ENCODE peak calls at places on chromosomes 16 and 17, in seven cellular contexts. X, B, T, Q, U, W and V are unnamed samples.

GRCh38 chr17:40345161-40346034 is 19.1 kb downstream of the GJD3 start:
- DNase-seq in T (no peak), X (peak), Q (peak), U (peak), W (peak), B (peak), V (peak)

GRCh38 chr17:64635647-64636305 is 26.3 kb downstream of the SMURF2 start:
- DNase-seq in W (no peak), U (no peak), B (peak), T (no peak), X (peak), Q (no peak), V (no peak)

GRCh38 chr17:42096360-42097111 is 1.7 kb downstream of the ZNF385C start:
- DNase-seq in B (no peak), X (no peak), U (no peak), Q (no peak), W (no peak), T (no peak), V (no peak)

GRCh38 chr16:79466111-79466510 is 134.4 kb downstream of the MAF start:
- DNase-seq in B (no peak), X (no peak), Q (no peak), T (no peak), U (no peak), W (no peak), V (no peak)

GRCh38 chr17:1315891-1316403 is 36.5 kb downstream of the TRARG1 start:
- DNase-seq in T (no peak), B (no peak), U (no peak), W (no peak), X (no peak), Q (no peak), V (no peak)

GRCh38 chr17:4327638-4328037 is 38.8 kb downstream of the UBE2G1 start:
- DNase-seq in T (peak), B (peak), W (no peak), X (peak), Q (no peak), U (no peak), V (no peak)

GRCh38 chr16:85990861-85991301 is 91.9 kb downstream of the IRF8 start:
- DNase-seq in Q (no peak), T (no peak), U (no peak), B (no peak), W (peak), X (no peak), V (no peak)

GRCh38 chr16:19092653-19093410 is 20.9 kb upstream of the ITPRIPL2 start:
- DNase-seq in X (no peak), B (no peak), W (no peak), Q (no peak), T (no peak), U (no peak), V (no peak)

GRCh38 chr16:46972971-46973456 is 460 bp downstream of the DNAJA2 start:
- DNase-seq in W (peak), Q (peak), T (no peak), X (peak), B (peak), U (peak), V (peak)

GRCh38 chr16:27450836-27451341 is 48.9 kb downstream of the IL21R start:
- DNase-seq in W (no peak), Q (no peak), U (no peak), X (peak), T (no peak), B (no peak), V (no peak)

GRCh38 chr17:35257080-35257701 is 14.3 kb downstream of the SLFN5 start:
- DNase-seq in W (no peak), T (peak), X (no peak), B (peak), Q (peak), U (peak), V (peak)

GRCh38 chr16:66549284-66550131 is at the start of gene TK2:
- DNase-seq in X (peak), W (peak), U (peak), T (no peak), B (peak), Q (peak), V (peak)

GRCh38 chr17:4101127-4101798 is 41.6 kb downstream of the ZZEF1 start:
- DNase-seq in U (no peak), B (peak), T (no peak), Q (no peak), X (peak), W (no peak), V (no peak)

GRCh38 chr17:73343168-73343634 is 31.4 kb upstream of the CDC42EP4 start:
- DNase-seq in Q (peak), U (peak), X (peak), W (peak), T (no peak), B (peak), V (no peak)

GRCh38 chr17:7220593-7221280 is 999 bp downstream of the ACADVL start:
- DNase-seq in B (peak), X (peak), Q (peak), U (peak), T (no peak), W (peak), V (peak)

GRCh38 chr16:9088848-9089247 is 2.6 kb upstream of the HAPSTR1 start:
- DNase-seq in B (no peak), T (no peak), W (no peak), Q (no peak), X (no peak), U (no peak), V (no peak)

GRCh38 chr17:74185786-74186185 is 17.7 kb upstream of the RPL38 start:
- DNase-seq in U (no peak), W (no peak), X (no peak), Q (no peak), T (no peak), B (no peak), V (no peak)

GRCh38 chr17:78337244-78338109 is 22.4 kb downstream of the SOCS3 start:
- DNase-seq in T (no peak), Q (no peak), X (peak), U (no peak), W (no peak), B (peak), V (no peak)

GRCh38 chr17:65634533-65634932 is 73.1 kb upstream of the AXIN2 start:
- DNase-seq in B (no peak), Q (peak), W (no peak), T (no peak), U (no peak), X (no peak), V (no peak)

GRCh38 chr16:86865866-86866675 is 287.7 kb downstream of the FOXL1 start:
- DNase-seq in T (no peak), U (no peak), W (no peak), X (peak), Q (no peak), B (peak), V (no peak)

GRCh38 chr16:66408181-66409048 is 18.7 kb upstream of the BEAN1 start:
- DNase-seq in Q (no peak), X (peak), W (no peak), B (peak), U (peak), T (peak), V (no peak)

GRCh38 chr16:981695-982151 is at the start of gene SOX8:
- DNase-seq in T (no peak), U (peak), Q (no peak), X (no peak), W (peak), B (peak), V (no peak)

GRCh38 chr17:62165378-62165722 is 100.3 kb upstream of the MED13 start:
- DNase-seq in X (no peak), U (no peak), W (no peak), Q (no peak), B (no peak), T (peak), V (no peak)

GRCh38 chr17:50364715-50365114 is 8.3 kb downstream of the MRPL27 start:
- DNase-seq in B (peak), T (no peak), Q (no peak), X (peak), U (peak), W (peak), V (no peak)

GRCh38 chr16:12323007-12323699 is 346.6 kb downstream of the SNX29 start:
- DNase-seq in T (no peak), X (no peak), B (no peak), U (no peak), Q (no peak), W (peak), V (no peak)

GRCh38 chr16:57535680-57536305 is 578 bp downstream of the CCDC102A start:
- DNase-seq in X (peak), Q (peak), T (peak), U (peak), W (peak), B (peak), V (peak)

GRCh38 chr17:47945529-47946508 is 4.4 kb downstream of the PNPO start:
- DNase-seq in T (no peak), Q (peak), W (no peak), U (no peak), B (no peak), X (no peak), V (no peak)

GRCh38 chr17:42422958-42423712 is at the start of gene CAVIN1:
- DNase-seq in U (peak), W (peak), T (peak), X (peak), Q (peak), B (peak), V (peak)

GRCh38 chr16:74034862-74035261 is 261.8 kb upstream of the PSMD7 start:
- DNase-seq in W (peak), Q (no peak), B (peak), T (peak), X (no peak), U (peak), V (no peak)

GRCh38 chr17:51165680-51166197 is 472 bp upstream of the NME2 start:
- DNase-seq in W (peak), B (peak), X (no peak), Q (no peak), T (no peak), U (peak), V (no peak)

GRCh38 chr17:16297367-16298139 is 55.7 kb downstream of the CENPV start:
- DNase-seq in W (peak), T (no peak), B (no peak), U (peak), Q (peak), X (no peak), V (no peak)

GRCh38 chr17:40501499-40501911 is at the start of gene TNS4:
- DNase-seq in W (no peak), Q (no peak), B (no peak), U (no peak), X (no peak), T (peak), V (no peak)

GRCh38 chr17:2710804-2711607 is 558 bp downstream of the CLUH start:
- DNase-seq in B (peak), W (peak), U (peak), Q (peak), X (peak), T (no peak), V (peak)

GRCh38 chr16:57384248-57385070 is 12.2 kb downstream of the CX3CL1 start:
- DNase-seq in W (no peak), T (no peak), Q (no peak), B (no peak), U (no peak), X (no peak), V (no peak)

GRCh38 chr17:17818088-17818526 is 18.7 kb downstream of the SREBF1 start:
- DNase-seq in T (no peak), B (peak), W (no peak), Q (no peak), X (peak), U (peak), V (no peak)

GRCh38 chr17:16419074-16419928 is 3.9 kb downstream of the TRPV2 start:
- DNase-seq in Q (no peak), T (no peak), U (no peak), B (peak), X (peak), W (no peak), V (no peak)

GRCh38 chr17:81387235-81388060 is 7.8 kb upstream of the BAHCC1 start:
- DNase-seq in T (no peak), W (peak), Q (peak), X (peak), B (peak), U (peak), V (peak)

GRCh38 chr17:29959658-29960337 is 18.4 kb downstream of the EFCAB5 start:
- DNase-seq in W (no peak), U (no peak), B (peak), Q (no peak), T (no peak), X (no peak), V (no peak)

GRCh38 chr16:81885976-81886586 is 107.0 kb downstream of the PLCG2 start:
- DNase-seq in Q (peak), X (peak), T (peak), W (peak), U (peak), B (peak), V (no peak)

GRCh38 chr16:89061590-89062380 is 31.9 kb upstream of the ACSF3 start:
- DNase-seq in X (no peak), Q (no peak), T (no peak), U (no peak), W (peak), B (no peak), V (no peak)

GRCh38 chr16:89058812-89059211 is 34.8 kb upstream of the ACSF3 start:
- DNase-seq in W (no peak), U (no peak), T (no peak), Q (no peak), B (no peak), X (no peak), V (no peak)

GRCh38 chr16:89061086-89061485 is 32.6 kb upstream of the ACSF3 start:
- DNase-seq in B (no peak), W (no peak), U (no peak), Q (no peak), T (no peak), X (no peak), V (no peak)

GRCh38 chr16:89062389-89063345 is 31.0 kb upstream of the ACSF3 start:
- DNase-seq in T (no peak), W (no peak), B (no peak), Q (no peak), X (no peak), U (no peak), V (no peak)

GRCh38 chr16:89060207-89060794 is 33.4 kb upstream of the ACSF3 start:
- DNase-seq in W (no peak), B (no peak), Q (no peak), T (no peak), U (no peak), X (no peak), V (no peak)
- H3K4me3 ChIP-seq in W (no peak), B (no peak), Q (no peak), T (no peak), U (no peak), X (no peak), V (no peak)

DNA sequence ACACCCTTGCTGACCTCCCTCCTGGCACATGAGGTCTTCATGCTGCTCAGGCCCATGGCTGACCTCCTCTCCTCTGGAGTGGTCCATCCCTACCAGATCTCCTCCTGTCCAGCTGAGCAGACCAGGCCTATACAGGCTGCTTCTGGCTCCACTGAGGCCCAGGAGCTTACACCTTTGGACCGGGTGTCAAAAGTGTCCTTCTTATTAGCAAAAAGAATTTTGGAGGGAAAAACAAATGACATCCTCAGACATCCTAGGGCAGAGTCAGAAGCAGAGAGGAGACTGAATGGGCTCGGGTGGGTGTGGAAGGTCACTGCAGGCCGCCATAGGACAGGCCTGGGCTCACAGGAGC is 38.1 kb downstream of the WSB1 start:
- DNase-seq in B (no peak), X (no peak), Q (no peak), U (no peak), T (no peak), W (no peak), V (no peak)
- H3K4me3 ChIP-seq in B (no peak), X (no peak), Q (no peak), U (peak), T (peak), W (no peak), V (no peak)

DNA sequence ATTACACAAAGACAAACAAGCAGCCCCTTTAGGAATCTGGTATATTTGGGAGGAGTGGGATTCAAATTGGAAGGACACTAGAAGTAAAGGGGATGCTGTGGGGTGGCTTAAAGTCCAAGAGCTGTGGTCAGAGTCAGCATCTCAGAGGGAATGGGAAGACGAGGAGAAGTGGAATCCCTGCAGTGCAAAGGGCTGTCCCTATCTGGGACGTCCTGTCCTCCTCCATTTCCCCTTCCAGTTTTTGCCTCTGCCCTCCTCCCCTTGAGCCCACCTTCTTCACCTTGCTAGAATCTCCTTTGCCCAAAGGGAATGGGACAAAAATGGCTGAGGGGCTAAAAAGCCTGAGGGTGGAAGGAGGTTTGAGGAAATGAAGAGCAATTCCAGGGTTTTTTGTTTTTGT is 4.2 kb upstream of the PLXDC1 start:
- DNase-seq in T (no peak), Q (no peak), B (no peak), X (no peak), U (no peak), W (no peak), V (no peak)
- H3K4me3 ChIP-seq in T (no peak), Q (no peak), B (no peak), X (no peak), U (no peak), W (no peak), V (no peak)

GRCh38 chr16:20918486-20919239 is 18.1 kb downstream of the LYRM1 start:
- DNase-seq in U (no peak), X (peak), W (no peak), T (no peak), Q (peak), B (peak), V (peak)
- H3K4me3 ChIP-seq in U (no peak), X (no peak), W (no peak), T (no peak), Q (no peak), B (no peak), V (no peak)

DNA sequence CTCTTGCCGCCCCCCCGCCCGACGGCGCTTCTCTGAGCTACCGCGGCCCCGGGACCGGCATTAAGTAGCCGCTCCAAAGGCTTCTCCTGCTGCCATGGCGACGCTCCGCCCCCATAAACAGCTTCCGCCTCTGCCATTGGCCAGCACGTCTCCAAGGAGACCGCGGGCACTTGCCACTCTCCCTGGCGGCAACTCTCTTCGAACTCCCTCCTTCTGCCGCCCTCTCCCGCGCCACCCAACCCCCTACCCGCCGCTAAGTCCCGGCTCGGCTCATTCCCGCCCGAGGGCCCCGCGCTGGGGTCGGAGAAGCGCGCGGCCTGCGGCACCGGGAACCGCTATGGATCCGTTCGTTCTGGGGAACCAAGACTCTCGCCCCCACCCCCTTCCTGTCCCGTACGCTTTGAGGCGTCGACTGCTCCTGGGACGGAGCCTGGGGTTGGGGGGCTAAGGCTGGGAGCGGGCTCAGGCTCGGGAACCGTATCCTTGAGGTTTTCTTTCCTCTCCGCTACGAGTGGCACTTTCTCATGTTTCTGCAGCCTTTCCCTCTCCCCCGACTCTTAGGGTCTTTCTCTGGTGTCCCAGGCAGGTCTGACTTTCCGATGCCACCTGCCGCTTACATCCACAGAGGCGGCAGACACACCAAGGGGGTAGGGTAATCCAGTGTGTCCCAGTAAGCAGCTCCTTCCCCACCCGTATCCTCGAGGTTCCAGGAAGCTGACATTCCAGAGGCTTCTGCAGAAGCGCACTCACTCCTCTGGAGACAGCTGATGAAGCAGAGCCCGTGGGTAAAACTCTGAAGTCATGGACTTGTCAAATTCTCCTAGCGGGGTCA is at the start of gene FOXJ1:
- DNase-seq in U (peak), Q (peak), T (peak), X (peak), W (peak), B (peak), V (peak)
- H3K4me3 ChIP-seq in U (peak), Q (no peak), T (peak), X (peak), W (peak), B (peak), V (peak)

DNA sequence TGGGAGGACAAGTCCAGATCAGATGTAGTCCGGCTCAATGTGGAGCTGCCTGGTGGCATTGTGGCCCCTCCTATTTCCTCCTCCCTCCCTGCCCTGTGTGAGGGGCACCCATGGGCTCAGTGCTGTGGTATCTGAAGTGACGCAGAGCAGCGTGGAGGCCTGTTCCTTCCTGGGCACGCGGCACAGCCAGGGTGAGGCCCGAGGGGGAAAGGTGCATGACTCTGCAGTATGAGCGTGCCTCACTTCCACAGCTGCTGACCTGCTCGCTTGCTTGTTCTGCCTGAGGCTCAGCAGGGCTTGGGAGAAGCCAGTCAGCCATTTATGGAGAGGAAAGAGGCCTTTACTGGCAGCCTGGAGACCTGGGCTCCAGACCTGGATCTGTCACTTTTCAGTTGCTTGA is 11.7 kb downstream of the TMEM238L start:
- DNase-seq in Q (no peak), W (no peak), T (no peak), B (no peak), U (no peak), X (no peak), V (no peak)
- H3K4me3 ChIP-seq in Q (no peak), W (no peak), T (no peak), B (no peak), U (no peak), X (no peak), V (no peak)